ENCODE peak calls at places on chromosome 19, in four cellular contexts. W, Q, L and S are unnamed samples.
A peak's percentile ranks its signal among the peaks of the same experiment; 100 is the strongest.

GRCh38 chr19:33673996-33674395 is 52.2 kb downstream of the CHST8 start:
- DNase-seq in L (no peak), Q (no peak), W (no peak), S (no peak)

GRCh38 chr19:50496189-50497029 is 14.6 kb downstream of the JOSD2 start:
- DNase-seq in L (peak; percentile 74), Q (peak; percentile 79), W (no peak), S (peak; percentile 86)

GRCh38 chr19:10654610-10655456 is 687 bp downstream of the ILF3 start:
- DNase-seq in L (peak; percentile 47), W (no peak), Q (peak; percentile 46), S (peak; percentile 62)

GRCh38 chr19:38849746-38850230 is at the start of gene HNRNPL:
- DNase-seq in W (peak; percentile 100), Q (peak; percentile 99), L (no peak), S (no peak)

GRCh38 chr19:3818479-3818878 is 32.3 kb upstream of the MATK start:
- DNase-seq in W (no peak), L (no peak), Q (no peak), S (no peak)

GRCh38 chr19:5074418-5074817 is 105.5 kb downstream of the KDM4B start:
- DNase-seq in W (no peak), Q (no peak), L (no peak), S (no peak)

GRCh38 chr19:35408284-35409171 is 37.7 kb downstream of the GPR42 start:
- DNase-seq in L (no peak), Q (no peak), W (no peak), S (no peak)

GRCh38 chr19:14189415-14189814 is 16.6 kb downstream of the ADGRL1 start:
- DNase-seq in L (no peak), W (no peak), Q (no peak), S (no peak)

GRCh38 chr19:50461066-50461875 is 15.0 kb upstream of the EMC10 start:
- DNase-seq in Q (no peak), W (peak; percentile 45), L (peak; percentile 36), S (peak; percentile 73)

GRCh38 chr19:54248016-54248601 is 5.5 kb upstream of the LILRA6 start:
- DNase-seq in L (no peak), Q (peak; percentile 45), W (no peak), S (no peak)

GRCh38 chr19:4889034-4889825 is 13.5 kb downstream of the ARRDC5 start:
- DNase-seq in Q (no peak), W (no peak), L (no peak), S (no peak)

GRCh38 chr19:33427801-33428626 is 54.5 kb downstream of the CEBPG start:
- DNase-seq in L (peak; percentile 6), Q (no peak), W (no peak), S (no peak)

GRCh38 chr19:53977991-53978731 is 13.3 kb upstream of the CACNG6 start:
- DNase-seq in L (peak; percentile 50), Q (peak; percentile 62), W (peak; percentile 29), S (peak; percentile 95)

GRCh38 chr19:51386882-51387520 is 773 bp downstream of the LIM2 start:
- DNase-seq in L (no peak), W (no peak), Q (no peak), S (no peak)

GRCh38 chr19:55283548-55284393 is at the start of gene BRSK1:
- DNase-seq in Q (peak; percentile 73), L (peak; percentile 60), W (peak; percentile 25), S (peak; percentile 43)

GRCh38 chr19:54114340-54114826 is 1.1 kb downstream of the TFPT start:
- DNase-seq in Q (peak; percentile 56), L (no peak), W (peak; percentile 54), S (peak; percentile 42)

GRCh38 chr19:10037809-10038208 is 24.5 kb downstream of the RDH8 start:
- DNase-seq in L (no peak), W (no peak), Q (no peak), S (no peak)

GRCh38 chr19:38989066-38989605 is 13.6 kb upstream of the FBXO17 start:
- DNase-seq in Q (no peak), W (no peak), L (no peak), S (peak; percentile 15)

GRCh38 chr19:14686411-14686810 is 3.4 kb upstream of the ZNF333 start:
- DNase-seq in W (peak; percentile 20), Q (no peak), L (no peak), S (no peak)

GRCh38 chr19:35045667-35046300 is 4.3 kb downstream of the HPN start:
- DNase-seq in L (no peak), W (peak; percentile 28), Q (no peak), S (no peak)

GRCh38 chr19:35742121-35742724 is at the start of gene IGFLR1:
- DNase-seq in L (no peak), W (peak; percentile 75), Q (no peak), S (no peak)

GRCh38 chr19:53101518-53101917 is 1.7 kb downstream of the ZNF160 start:
- DNase-seq in L (no peak), Q (no peak), W (no peak), S (no peak)

GRCh38 chr19:3737487-3738205 is 23.8 kb downstream of the APBA3 start:
- DNase-seq in W (no peak), L (no peak), Q (no peak), S (no peak)

GRCh38 chr19:7333198-7334118 is 15.3 kb upstream of the ARHGEF18 start:
- DNase-seq in L (peak; percentile 29), W (no peak), Q (peak; percentile 74), S (peak; percentile 91)

GRCh38 chr19:50721441-50722137 is 1.6 kb upstream of the CLEC11A start:
- DNase-seq in Q (no peak), L (no peak), W (no peak), S (no peak)

GRCh38 chr19:36377541-36378178 is 1.3 kb downstream of the ZFP14 start:
- DNase-seq in L (no peak), W (no peak), Q (no peak), S (no peak)

GRCh38 chr19:3185482-3186376 is at the start of gene NCLN:
- DNase-seq in Q (peak; percentile 95), W (peak; percentile 96), L (peak; percentile 95), S (peak; percentile 98)

GRCh38 chr19:7701654-7702457 is at the start of gene FCER2:
- DNase-seq in Q (no peak), L (no peak), W (no peak), S (no peak)

GRCh38 chr19:8575467-8575997 is 1.7 kb downstream of the MYO1F start:
- DNase-seq in Q (no peak), W (peak; percentile 55), L (no peak), S (no peak)

GRCh38 chr19:19213822-19214558 is 2.2 kb downstream of the NCAN start:
- DNase-seq in L (no peak), W (no peak), Q (no peak), S (no peak)

GRCh38 chr19:55132453-55133129 is 15.2 kb upstream of the PPP1R12C start:
- DNase-seq in W (no peak), L (no peak), Q (no peak), S (no peak)

GRCh38 chr19:1663854-1664253 is 11.4 kb upstream of the TCF3 start:
- DNase-seq in W (no peak), Q (no peak), L (no peak), S (no peak)

GRCh38 chr19:1668339-1669123 is 16.1 kb upstream of the TCF3 start:
- DNase-seq in W (no peak), L (no peak), Q (no peak), S (no peak)

GRCh38 chr19:1661995-1662394 is 9.6 kb upstream of the TCF3 start:
- DNase-seq in W (no peak), Q (no peak), L (no peak), S (no peak)

GRCh38 chr19:1668048-1668338 is 15.6 kb upstream of the TCF3 start:
- DNase-seq in Q (no peak), L (no peak), W (no peak), S (no peak)

GRCh38 chr19:1665565-1666047 is 13.2 kb upstream of the TCF3 start:
- DNase-seq in L (no peak), Q (no peak), W (no peak), S (no peak)
- H3K27ac ChIP-seq in L (no peak overlapping the region), Q (no peak overlapping the region), W (no peak overlapping the region), S (no peak overlapping the region)

GRCh38 chr19:48625891-48626327 is 6.6 kb downstream of the SPHK2 start:
- DNase-seq in Q (no peak), L (no peak), W (no peak), S (no peak)
- H3K4me3 ChIP-seq in Q (no peak overlapping the region), L (no peak overlapping the region), W (no peak overlapping the region), S (no peak overlapping the region)

DNA sequence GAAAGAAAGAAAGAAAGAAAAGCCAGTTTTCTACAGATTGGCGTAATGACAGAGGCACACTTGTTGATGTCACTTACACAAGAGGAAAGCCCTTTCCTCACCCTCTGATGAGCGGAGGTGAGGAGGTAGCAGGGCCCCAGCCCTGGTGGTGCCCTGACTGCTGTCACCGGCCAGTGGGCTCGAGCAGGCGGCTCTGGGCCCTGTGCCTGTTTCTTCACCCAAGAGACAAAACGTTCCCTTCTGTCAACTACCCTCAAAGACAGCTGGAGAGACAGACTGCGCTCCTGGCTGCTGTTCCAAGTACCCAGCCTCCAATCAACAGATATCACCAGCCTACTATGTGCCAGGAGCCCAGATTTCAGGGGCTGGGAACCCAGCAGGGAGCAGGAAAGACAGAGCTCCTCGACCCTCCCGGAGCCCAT is 10.1 kb downstream of the EPS15L1 start:
- DNase-seq in Q (peak; percentile 61), L (peak; percentile 83), W (no peak), S (no peak)
- H3K27ac ChIP-seq in Q (peak overlapping the region; percentile 94), L (peak overlapping the region; percentile 95), W (no peak overlapping the region), S (peak overlapping the region; percentile 22)

GRCh38 chr19:44071824-44072542 is at the start of gene ZNF284:
- DNase-seq in L (peak; percentile 82), Q (peak; percentile 89), W (peak; percentile 86), S (peak; percentile 95)
- H3K4me3 ChIP-seq in L (peak within 1 kb of the TSS; percentile 78), Q (peak within 1 kb of the TSS; percentile 63), W (peak within 1 kb of the TSS; percentile 87), S (peak within 1 kb of the TSS; percentile 71)

GRCh38 chr19:6198896-6199239 is 63.4 kb downstream of the ACSBG2 start:
- DNase-seq in W (no peak), Q (no peak), L (no peak), S (no peak)
- H3K27ac ChIP-seq in W (peak overlapping the region; percentile 69), Q (peak overlapping the region; percentile 69), L (peak overlapping the region; percentile 58), S (no peak overlapping the region)

DNA sequence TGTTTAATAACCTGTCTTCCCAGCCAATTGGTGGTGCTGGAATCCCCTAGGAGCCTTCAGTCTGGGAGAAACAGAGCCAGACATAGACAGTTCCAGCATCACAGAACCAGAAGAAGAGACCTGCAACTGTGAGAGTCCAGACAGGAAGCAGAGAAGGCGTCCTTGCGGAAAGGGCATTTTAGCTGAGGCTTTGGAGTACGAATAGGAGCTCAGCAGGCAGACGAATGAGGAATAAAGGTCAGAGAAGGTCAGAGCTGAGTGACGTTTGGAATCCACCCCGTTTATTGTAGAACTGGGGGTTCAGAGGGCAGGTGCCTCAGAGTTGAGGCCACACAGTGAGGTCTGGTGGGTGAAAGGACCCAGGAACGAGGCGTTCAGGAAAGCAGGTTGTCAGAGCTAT is 5.2 kb downstream of the ARRDC2 start:
- DNase-seq in L (no peak), W (no peak), Q (no peak), S (no peak)
- H3K4me3 ChIP-seq in L (peak overlapping the region; percentile 67), W (no peak overlapping the region), Q (peak overlapping the region; percentile 6), S (no peak overlapping the region)

DNA sequence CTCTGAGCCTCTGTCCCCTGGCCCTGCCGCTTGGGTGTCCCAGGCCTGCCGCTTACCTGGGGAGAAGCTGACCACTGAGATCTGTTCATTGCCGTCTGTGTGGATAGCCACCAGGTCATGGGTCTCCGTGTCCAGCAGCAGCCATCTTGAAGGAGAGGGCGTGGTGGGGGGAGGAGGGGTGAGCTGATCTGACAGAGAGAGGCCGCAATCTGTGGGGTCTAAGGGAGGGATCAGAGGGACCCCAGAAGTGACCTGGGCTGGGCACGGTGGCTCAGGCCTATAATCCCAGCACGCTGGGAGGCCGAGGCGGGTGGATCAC is 14.7 kb upstream of the GPR4 start:
- DNase-seq in Q (no peak), W (no peak), L (no peak), S (no peak)
- H3K27ac ChIP-seq in Q (no peak overlapping the region), W (no peak overlapping the region), L (no peak overlapping the region), S (no peak overlapping the region)

GRCh38 chr19:12983091-12983490 is 12.2 kb upstream of the NFIX start:
- DNase-seq in Q (no peak), W (no peak), L (no peak), S (no peak)
- H3K4me3 ChIP-seq in Q (peak overlapping the region; percentile 44), W (peak overlapping the region; percentile 47), L (peak overlapping the region; percentile 58), S (peak overlapping the region; percentile 38)